ENCODE peak calls at places on chromosomes 6 and 20, in five cellular contexts. P is neuronal stem cell, J is H9, Y is H1, A is trophoblast cell. T is an unnamed sample.

GRCh38 chr6:152057832-152058498 is 250.5 kb downstream of the ESR1 start:
- DNase-seq in P (no peak), J (no peak), Y (no peak), A (no peak), T (no peak)

GRCh38 chr6:143258945-143259344 is 191.6 kb downstream of the ADAT2 start:
- DNase-seq in P (no peak), J (no peak), Y (no peak), A (no peak), T (no peak)

GRCh38 chr6:125481056-125481455 is 179.3 kb upstream of the HDDC2 start:
- DNase-seq in P (no peak), J (no peak), Y (no peak), A (no peak), T (peak)

GRCh38 chr6:21180155-21180554 is 413.4 kb upstream of the SOX4 start:
- DNase-seq in P (no peak), J (no peak), Y (no peak), A (no peak), T (no peak)

GRCh38 chr6:106114492-106114891 is 28.4 kb downstream of the PRDM1 start:
- DNase-seq in P (no peak), J (no peak), Y (no peak), A (no peak), T (no peak)

GRCh38 chr6:32252326-32253009 is 28.6 kb upstream of the NOTCH4 start:
- DNase-seq in P (no peak), J (no peak), Y (no peak), A (no peak), T (no peak)

GRCh38 chr6:122048570-122048969 is 350.9 kb upstream of the HSF2 start:
- DNase-seq in P (no peak), J (no peak), Y (no peak), A (no peak), T (peak)

GRCh38 chr6:34284563-34285545 is 36.0 kb upstream of the SMIM29 start:
- DNase-seq in P (no peak), J (no peak), Y (no peak), A (no peak), T (peak)

GRCh38 chr20:3711418-3712043 is 869 bp downstream of the SIGLEC1 start:
- DNase-seq in P (no peak), J (no peak), Y (no peak), A (no peak), T (no peak)

GRCh38 chr6:134882426-134883038 is 67.4 kb downstream of the ALDH8A1 start:
- DNase-seq in P (peak), J (peak), Y (peak), A (peak), T (peak)

GRCh38 chr6:134131530-134132139 is 79.2 kb upstream of the SLC2A12 start:
- DNase-seq in P (no peak), J (no peak), Y (no peak), A (no peak), T (no peak)

DNA sequence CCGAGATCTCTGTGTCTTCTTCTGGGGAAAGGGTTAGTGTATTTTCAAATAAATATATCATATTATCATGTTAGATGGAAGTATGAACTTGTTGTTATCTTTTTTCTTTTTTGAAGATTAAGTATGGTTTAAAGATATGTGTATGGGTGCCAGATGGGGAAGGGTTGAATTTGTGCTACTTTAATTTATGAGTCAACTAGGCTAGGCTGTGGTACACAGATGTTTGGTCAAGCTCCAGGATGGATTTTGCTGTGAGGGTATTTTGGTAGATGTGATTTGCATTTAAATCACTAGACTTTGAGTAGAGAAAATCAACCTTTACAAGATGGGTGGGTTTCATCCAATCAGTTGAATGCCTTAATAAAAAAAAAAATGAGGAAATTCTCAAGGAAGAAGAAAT is 886.6 kb upstream of the ADGRB3 start:
- DNase-seq in P (no peak), J (no peak), Y (no peak), A (no peak), T (no peak)
- H2BK12ac ChIP-seq in P (no peak), J (no peak), Y (no peak), A (no peak), T (no peak)

GRCh38 chr6:109424946-109425345 is 15.5 kb downstream of the PPIL6 start:
- DNase-seq in P (no peak), J (no peak), Y (no peak), A (no peak), T (peak)
- H2AFZ ChIP-seq in P (no peak), J (no peak), Y (no peak), A (no peak), T (no peak)

GRCh38 chr6:149963462-149964242 is at the start of gene ULBP1:
- DNase-seq in P (peak), J (peak), Y (peak), A (peak), T (peak)
- H3K4ac ChIP-seq in P (no peak), J (no peak), Y (no peak), A (no peak), T (no peak)

DNA sequence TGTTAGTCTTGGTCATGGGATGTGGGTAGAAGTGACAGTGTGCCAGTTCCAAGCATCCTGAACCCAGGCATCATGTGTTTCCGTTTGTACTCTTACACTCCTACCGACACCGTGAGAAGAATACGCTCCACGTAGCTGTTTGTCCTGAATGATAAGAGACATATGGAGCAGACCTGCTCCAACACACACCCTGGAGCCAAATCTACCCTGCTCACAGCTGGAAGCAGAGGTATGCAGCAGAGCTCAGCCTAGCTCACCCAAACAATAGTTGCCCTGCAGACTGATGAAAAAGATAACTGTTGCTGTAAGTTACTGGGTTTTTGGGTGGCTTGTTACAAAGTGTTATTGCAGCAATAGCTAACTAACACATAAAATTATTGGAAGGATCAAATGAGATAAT is 14.3 kb upstream of the PDSS2 start:
- DNase-seq in P (no peak), J (no peak), Y (no peak), A (peak), T (no peak)
- H2BK12ac ChIP-seq in P (no peak), J (no peak), Y (no peak), A (no peak), T (no peak)

GRCh38 chr6:141261016-141261671 is 871.6 kb upstream of the GJE1 start:
- DNase-seq in P (no peak), J (no peak), Y (no peak), A (no peak), T (no peak)
- H2AFZ ChIP-seq in P (peak), J (no peak), Y (peak), A (no peak), T (no peak)

DNA sequence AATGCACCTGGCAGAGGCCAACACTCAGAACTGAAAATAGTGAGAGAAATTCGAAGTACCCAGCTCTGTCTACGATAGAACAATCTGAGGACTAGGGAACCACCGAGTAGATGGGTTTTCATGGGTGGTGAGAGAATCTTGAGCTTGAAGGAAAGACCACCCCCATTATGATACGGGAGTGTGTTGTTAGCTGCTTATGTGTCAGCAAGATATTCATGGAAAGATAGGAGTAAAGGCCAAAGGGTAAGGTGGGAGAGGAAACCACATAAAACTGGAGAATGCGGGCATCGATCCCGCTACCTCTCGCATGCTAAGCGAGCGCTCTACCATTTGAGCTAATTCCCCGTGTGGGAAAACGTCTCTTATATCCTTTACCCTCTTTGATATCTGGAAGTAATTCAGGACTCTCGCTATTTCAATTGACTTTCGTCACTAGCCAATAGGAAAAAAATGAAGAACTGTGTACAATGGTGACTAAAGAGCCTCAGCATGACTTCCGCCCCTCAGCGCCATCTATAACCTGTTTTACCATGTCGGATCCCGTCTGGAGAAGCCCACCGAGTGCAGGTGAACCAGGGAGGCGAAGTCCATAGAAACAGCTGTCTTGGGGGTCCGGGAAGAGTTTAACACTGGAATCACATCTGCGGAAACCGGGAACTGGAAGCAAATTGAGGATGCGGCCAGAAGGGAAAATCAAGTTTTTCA is 25.0 kb upstream of the ABT1 start:
- DNase-seq in P (peak), J (peak), Y (peak), A (peak), T (peak)
- H3K4ac ChIP-seq in P (no peak), J (no peak), Y (no peak), A (no peak), T (peak)

GRCh38 chr20:9262653-9263194 is 193.8 kb downstream of the PLCB4 start:
- DNase-seq in P (no peak), J (no peak), Y (no peak), A (no peak), T (peak)
- H2BK12ac ChIP-seq in P (no peak), J (no peak), Y (no peak), A (no peak), T (no peak)

T was measured in mesenchymal stem cell.